ENCODE peak calls at places on chromosomes 3 and 15, in ten cellular contexts. O is stimulated activated naive B cell treated with anti-CD40 and anti-IgM and Interleukin-4, amounts not matched to agents 10 μg/mL and 1 μg/mL and 100 μg/mL, for 72 hours; T is stimulated activated CD4-positive, alpha-beta T cell treated with anti-CD3 and anti-CD28 coated beads, Interleukin-1b, Interleukin-23, amount 100 ng/mL, for 4 hours; U is fibroblast of lung; B is HCEC 1CT; L is Peyer's patch; E is nucleus accumbens; P is left cardiac atrium; N is cardiac muscle cell; X is stimulated activated naive CD4-positive, alpha-beta T cell. Y is an unnamed sample.

GRCh38 chr3:153906366-153906765 is 214.8 kb upstream of the ARHGEF26 start:
- DNase-seq in N (no peak), P (no peak), B (no peak), X (no peak), E (no peak), L (no peak), U (no peak), T (no peak), O (no peak), Y (no peak)

GRCh38 chr3:13874891-13875290 is 5.0 kb downstream of the WNT7A start:
- DNase-seq in P (no peak), N (no peak), X (no peak), O (no peak), T (no peak), B (no peak), L (no peak), E (peak), U (no peak), Y (no peak)

GRCh38 chr3:129576514-129577345 is 29.7 kb downstream of the PLXND1 start:
- DNase-seq in U (no peak), O (peak), T (no peak), B (no peak), L (peak), N (no peak), X (peak), P (no peak), E (no peak), Y (no peak)

GRCh38 chr3:150599611-150600297 is 3.4 kb upstream of the SELENOT start:
- DNase-seq in E (no peak), T (no peak), B (peak), U (peak), O (peak), N (no peak), X (no peak), P (no peak), L (no peak), Y (no peak)

GRCh38 chr15:51160484-51160883 is 65.8 kb upstream of the TNFAIP8L3 start:
- DNase-seq in U (no peak), P (no peak), T (no peak), B (no peak), X (no peak), O (no peak), L (no peak), E (peak), N (no peak), Y (no peak)

GRCh38 chr15:73599934-73600333 is 33.3 kb downstream of the NPTN start:
- DNase-seq in L (no peak), U (no peak), B (peak), E (no peak), P (no peak), T (no peak), N (no peak), O (no peak), X (no peak), Y (no peak)

GRCh38 chr3:189981668-189982067 is 139.0 kb downstream of the P3H2 start:
- DNase-seq in T (no peak), P (no peak), X (no peak), U (peak), O (no peak), L (no peak), B (peak), E (no peak), N (no peak), Y (no peak)

GRCh38 chr3:46447535-46447934 is 17.2 kb downstream of the LTF start:
- DNase-seq in E (no peak), O (no peak), U (no peak), L (no peak), P (no peak), B (no peak), X (no peak), N (no peak), T (no peak), Y (no peak)

GRCh38 chr3:188617988-188618701 is 464.2 kb downstream of the LPP start:
- DNase-seq in P (no peak), L (no peak), N (no peak), U (no peak), T (no peak), B (no peak), O (no peak), X (no peak), E (no peak), Y (no peak)

GRCh38 chr15:81336568-81336967 is 12.6 kb upstream of the STARD5 start:
- DNase-seq in N (no peak), E (no peak), O (no peak), X (peak), P (no peak), T (peak), U (peak), B (peak), L (peak), Y (no peak)

GRCh38 chr15:65418596-65418995 is 4.2 kb downstream of the IGDCC4 start:
- DNase-seq in B (no peak), P (no peak), X (no peak), U (no peak), O (no peak), N (peak), T (no peak), L (no peak), E (no peak), Y (no peak)

GRCh38 chr15:63915888-63916731 is 82.4 kb upstream of the HERC1 start:
- DNase-seq in T (no peak), B (peak), X (no peak), P (no peak), N (peak), U (peak), O (no peak), L (no peak), E (peak), Y (no peak)